ENCODE peak calls at places on chromosomes 1 and 21, in four cellular contexts. S is adrenal gland, A is NCI-H1105 treated with DMSO at 0.1 percent for 48 hours, L is T-helper 9 cell. C is an unnamed sample.

GRCh38 chr1:118902299-118903270 is 85.6 kb downstream of the TBX15 start:
- DNase-seq in A (no peak), L (no peak), S (no peak), C (no peak)

GRCh38 chr1:29977550-29977949 is 741.2 kb downstream of the PTPRU start:
- DNase-seq in L (no peak), A (no peak), S (no peak), C (no peak)

GRCh38 chr1:16032388-16033100 is 10.7 kb downstream of the CLCNKA start:
- DNase-seq in S (peak), A (peak), L (peak), C (peak)

GRCh38 chr21:46084709-46085108 is 13.2 kb upstream of the COL6A2 start:
- DNase-seq in A (no peak), S (peak), L (no peak), C (no peak)

GRCh38 chr1:6489383-6489765 is 2.1 kb downstream of the PLEKHG5 start:
- DNase-seq in S (no peak), A (no peak), L (no peak), C (no peak)

GRCh38 chr1:104380003-104380402 is 630.3 kb downstream of the AMY1C start:
- DNase-seq in A (no peak), L (no peak), S (no peak), C (no peak)

GRCh38 chr1:15730423-15730822 is 5.6 kb upstream of the SLC25A34 start:
- DNase-seq in A (no peak), S (no peak), L (no peak), C (no peak)

GRCh38 chr21:20353351-20353750 is 644.9 kb upstream of the NCAM2 start:
- DNase-seq in S (no peak), L (no peak), A (no peak), C (no peak)

GRCh38 chr1:247551716-247552115 is 2.8 kb downstream of the GCSAML start:
- DNase-seq in S (no peak), L (no peak), A (no peak), C (no peak)

GRCh38 chr21:26732442-26733221 is 112.6 kb downstream of the ADAMTS1 start:
- DNase-seq in S (peak), L (no peak), A (no peak), C (peak)

GRCh38 chr1:62209931-62210595 is 15.4 kb downstream of the L1TD1 start:
- DNase-seq in A (no peak), L (no peak), S (no peak), C (no peak)

GRCh38 chr1:205972081-205972480 is 28.8 kb upstream of the SLC26A9 start:
- DNase-seq in S (no peak), A (peak), L (no peak), C (no peak)

GRCh38 chr1:225527575-225527974 is 99.7 kb upstream of the LBR start:
- DNase-seq in S (no peak), L (no peak), A (no peak), C (no peak)

GRCh38 chr1:219049411-219049943 is 124.2 kb upstream of the LYPLAL1 start:
- DNase-seq in L (no peak), A (no peak), S (no peak), C (no peak)

GRCh38 chr1:115807723-115808122 is 33.2 kb downstream of the NHLH2 start:
- DNase-seq in A (peak), L (peak), S (peak), C (peak)

GRCh38 chr1:153349363-153350340 is 1.0 kb upstream of the PGLYRP4 start:
- DNase-seq in L (no peak), A (no peak), S (no peak), C (peak)

GRCh38 chr21:28781602-28782274 is 210.9 kb downstream of the LTN1 start:
- DNase-seq in L (no peak), A (no peak), S (no peak), C (no peak)

GRCh38 chr1:234162661-234163060 is 210.6 kb upstream of the COA6 start:
- DNase-seq in L (no peak), S (no peak), A (no peak), C (no peak)

GRCh38 chr1:17561561-17561985 is 22.1 kb downstream of the ARHGEF10L start:
- DNase-seq in A (no peak), S (peak), L (no peak), C (no peak)

GRCh38 chr1:44000266-44000665 is 8.9 kb downstream of the CCDC24 start:
- DNase-seq in L (no peak), A (no peak), S (no peak), C (no peak)

GRCh38 chr21:44583800-44584147 is 3.4 kb upstream of the KRTAP10-5 start:
- DNase-seq in L (no peak), S (no peak), A (no peak), C (no peak)

GRCh38 chr1:221783437-221783836 is 41.5 kb upstream of the DUSP10 start:
- DNase-seq in A (no peak), L (no peak), S (no peak), C (no peak)

GRCh38 chr1:24826510-24826909 is 81.3 kb downstream of the CLIC4 start:
- DNase-seq in A (no peak), S (no peak), L (no peak), C (no peak)

GRCh38 chr21:44793269-44794030 is 8.2 kb downstream of the UBE2G2 start:
- DNase-seq in S (peak), A (peak), L (peak), C (peak)

GRCh38 chr1:28110555-28110954 is 22.1 kb upstream of the EYA3 start:
- DNase-seq in S (no peak), L (no peak), A (no peak), C (no peak)

C was measured in mucosa of gallbladder.